ENCODE peak calls at places on chromosome 9, in ten cellular contexts. B is amygdala; T is AG10803; I is SK-N-SH; W is activated CD4-positive, alpha-beta T cell treated with anti-CD3 and anti-CD28 coated beads for 1 hour; H is GM12865; V is CD8-positive, alpha-beta memory T cell; F is lung; U is AG08395; D is stimulated activated CD8-positive, alpha-beta memory T cell treated with anti-CD3 and anti-CD28 coated beads, Interleukin-4, amount 100 ng/mL, for 1 hour. O is an unnamed sample.

GRCh38 chr9:2802494-2802921 is 41.4 kb downstream of the PUM3 start:
- DNase-seq in F (no peak), W (no peak), I (no peak), T (peak), B (no peak), H (no peak), U (no peak), V (no peak), D (no peak), O (peak)

GRCh38 chr9:121249563-121249962 is 18.4 kb upstream of the GSN start:
- DNase-seq in V (no peak), B (no peak), I (no peak), U (no peak), H (peak), D (no peak), W (no peak), T (no peak), F (no peak), O (no peak)

GRCh38 chr9:21559402-21560280 is 77.5 kb upstream of the IFNE start:
- DNase-seq in I (peak), V (peak), T (peak), H (peak), W (peak), D (no peak), U (peak), F (no peak), B (no peak), O (peak)

GRCh38 chr9:10366171-10366779 is 246.5 kb downstream of the PTPRD start:
- DNase-seq in W (no peak), I (peak), T (peak), F (no peak), H (peak), U (no peak), B (no peak), V (no peak), D (no peak), O (no peak)

GRCh38 chr9:129487658-129488483 is 133.0 kb downstream of the C9orf50 start:
- DNase-seq in V (no peak), B (peak), D (no peak), F (peak), I (no peak), H (no peak), T (peak), U (no peak), W (no peak), O (peak)

GRCh38 chr9:115396071-115396529 is 278.1 kb upstream of the TNC start:
- DNase-seq in V (no peak), W (no peak), B (no peak), T (no peak), D (no peak), H (no peak), F (no peak), U (no peak), I (no peak), O (no peak)

GRCh38 chr9:132873403-132873802 is 4.7 kb downstream of the AK8 start:
- DNase-seq in T (no peak), U (no peak), F (no peak), I (no peak), H (peak), V (no peak), W (no peak), D (no peak), B (no peak), O (no peak)

GRCh38 chr9:134056483-134057310 is 11.1 kb downstream of the BRD3 start:
- DNase-seq in V (peak), B (no peak), H (no peak), W (no peak), T (no peak), F (no peak), D (no peak), I (peak), U (no peak), O (no peak)

GRCh38 chr9:126151031-126151670 is 175.5 kb upstream of the MVB12B start:
- DNase-seq in B (no peak), F (peak), V (no peak), U (no peak), I (peak), T (no peak), H (no peak), W (no peak), D (no peak), O (no peak)

GRCh38 chr9:27487927-27488326 is 36.2 kb upstream of the IFNK start:
- DNase-seq in F (no peak), B (no peak), W (no peak), D (no peak), I (no peak), U (no peak), V (no peak), H (no peak), T (no peak), O (no peak)

GRCh38 chr9:109737295-109737694 is 42.7 kb upstream of the PALM2AKAP2 start:
- DNase-seq in I (no peak), F (no peak), W (no peak), D (no peak), U (no peak), V (no peak), H (no peak), T (no peak), B (no peak), O (no peak)

GRCh38 chr9:112447283-112447761 is 39.3 kb upstream of the KIAA1958 start:
- DNase-seq in D (no peak), B (no peak), I (no peak), V (no peak), F (no peak), H (peak), T (peak), W (no peak), U (peak), O (peak)

GRCh38 chr9:137551656-137552534 is at the start of gene MRPL41:
- DNase-seq in U (peak), V (peak), B (peak), W (peak), D (peak), T (peak), F (peak), I (peak), H (peak), O (peak)

GRCh38 chr9:137501457-137501856 is 42.3 kb upstream of the NSMF start:
- DNase-seq in H (no peak), T (no peak), W (no peak), V (no peak), I (no peak), B (no peak), D (no peak), F (no peak), U (no peak), O (no peak)

GRCh38 chr9:114732842-114733241 is 50.9 kb upstream of the TEX48 start:
- DNase-seq in T (no peak), W (no peak), B (no peak), F (no peak), D (no peak), H (no peak), V (no peak), I (no peak), U (no peak), O (no peak)

GRCh38 chr9:128162215-128163026 is 2.4 kb downstream of the BBLN start:
- DNase-seq in H (no peak), F (no peak), D (no peak), U (peak), W (no peak), I (no peak), V (no peak), B (no peak), T (peak), O (peak)

GRCh38 chr9:122498883-122499288 is 11.7 kb upstream of the OR1J2 start:
- DNase-seq in H (peak), D (no peak), V (no peak), W (no peak), T (peak), B (no peak), F (no peak), U (peak), I (peak), O (peak)

GRCh38 chr9:130157079-130157478 is 15.1 kb upstream of the NCS1 start:
- DNase-seq in T (no peak), F (no peak), B (no peak), U (peak), V (no peak), D (no peak), W (no peak), H (no peak), I (no peak), O (no peak)

GRCh38 chr9:138114501-138115245 is 237.1 kb downstream of the CACNA1B start:
- DNase-seq in W (no peak), V (no peak), B (no peak), U (no peak), T (no peak), D (no peak), I (no peak), F (no peak), H (no peak), O (no peak)

GRCh38 chr9:127360829-127361228 is 36.1 kb upstream of the SLC2A8 start:
- DNase-seq in W (no peak), I (peak), D (no peak), H (peak), F (no peak), T (no peak), U (no peak), B (no peak), V (no peak), O (no peak)

GRCh38 chr9:126856326-126856877 is 4.0 kb upstream of the ZBTB34 start:
- DNase-seq in W (no peak), B (no peak), H (no peak), I (no peak), T (no peak), U (no peak), F (no peak), D (no peak), V (no peak), O (no peak)

GRCh38 chr9:132794730-132795380 is 83.2 kb downstream of the AK8 start:
- DNase-seq in B (no peak), H (peak), W (no peak), F (no peak), V (no peak), D (no peak), T (no peak), U (no peak), I (no peak), O (no peak)

GRCh38 chr9:127942152-127943010 is 4.7 kb upstream of the DPM2 start:
- DNase-seq in I (peak), T (peak), V (peak), H (peak), D (no peak), F (peak), B (peak), U (peak), W (no peak), O (peak)

GRCh38 chr9:37836386-37836785 is 35.8 kb downstream of the DCAF10 start:
- DNase-seq in U (no peak), T (no peak), D (no peak), F (no peak), B (no peak), H (peak), V (no peak), W (no peak), I (no peak), O (no peak)

GRCh38 chr9:130275156-130275555 is 9.6 kb downstream of the HMCN2 start:
- DNase-seq in H (no peak), B (no peak), U (no peak), D (no peak), V (no peak), I (no peak), W (no peak), F (no peak), T (no peak), O (no peak)

GRCh38 chr9:95127249-95128176 is 190.0 kb downstream of the FANCC start:
- DNase-seq in B (peak), D (peak), U (peak), W (peak), V (peak), H (peak), T (peak), I (peak), F (peak), O (peak)

GRCh38 chr9:135622415-135623020 is 16.8 kb downstream of the GLT6D1 start:
- DNase-seq in V (no peak), I (no peak), W (no peak), D (no peak), T (no peak), U (no peak), H (no peak), F (no peak), B (no peak), O (no peak)

GRCh38 chr9:135006911-135007570 is 80.4 kb upstream of the OLFM1 start:
- DNase-seq in H (no peak), F (no peak), V (no peak), B (no peak), T (no peak), I (no peak), D (no peak), W (no peak), U (no peak), O (no peak)

GRCh38 chr9:107455461-107456155 is 34.0 kb downstream of the KLF4 start:
- DNase-seq in D (no peak), B (no peak), U (no peak), H (no peak), T (no peak), I (no peak), F (no peak), W (no peak), V (no peak), O (no peak)

GRCh38 chr9:83013867-83014605 is 48.9 kb downstream of the RASEF start:
- DNase-seq in U (peak), B (no peak), V (no peak), I (no peak), F (no peak), D (no peak), W (no peak), T (peak), H (no peak), O (peak)

GRCh38 chr9:81521892-81522291 is 167.5 kb downstream of the TLE1 start:
- DNase-seq in D (no peak), U (no peak), W (no peak), T (no peak), V (no peak), B (no peak), F (no peak), H (no peak), I (no peak), O (no peak)

GRCh38 chr9:126456396-126456795 is 129.8 kb downstream of the MVB12B start:
- DNase-seq in T (no peak), W (no peak), U (no peak), V (no peak), B (no peak), D (no peak), I (no peak), H (no peak), F (no peak), O (no peak)

GRCh38 chr9:137157618-137158502 is 12.0 kb downstream of the LRRC26 start:
- DNase-seq in B (no peak), U (no peak), H (no peak), D (no peak), I (no peak), W (no peak), V (no peak), F (no peak), T (peak), O (no peak)

GRCh38 chr9:4382722-4383317 is 83.0 kb upstream of the GLIS3 start:
- DNase-seq in T (peak), V (no peak), B (no peak), U (peak), H (peak), W (no peak), D (no peak), I (peak), F (no peak), O (peak)

GRCh38 chr9:113875917-113876805 is at the start of gene ZNF618:
- DNase-seq in U (peak), D (no peak), H (peak), F (no peak), T (peak), I (peak), V (no peak), W (no peak), B (no peak), O (peak)

GRCh38 chr9:72383978-72384709 is 19.1 kb upstream of the ZFAND5 start:
- DNase-seq in H (no peak), D (no peak), B (no peak), V (no peak), W (no peak), T (peak), U (peak), F (no peak), I (no peak), O (peak)

GRCh38 chr9:111945216-111945615 is 48.6 kb downstream of the UGCG start:
- DNase-seq in I (no peak), U (peak), F (no peak), V (no peak), W (no peak), D (no peak), B (no peak), T (peak), H (peak), O (peak)